ENCODE peak calls at places on chromosomes 16 and 17, in five cellular contexts. K is chondrocyte, M is IMR-90, X is thoracic aorta, H is BE2C. C is an unnamed sample.

GRCh38 chr16:28930652-28931051 is 1.1 kb upstream of the CD19 start:
- DNase-seq in K (no peak), M (no peak), X (no peak), H (no peak), C (no peak)

GRCh38 chr17:79082311-79083190 is 7.9 kb downstream of the ENGASE start:
- DNase-seq in K (peak; percentile 83), M (peak; percentile 19), X (no peak), H (peak; percentile 82), C (peak; percentile 64)

GRCh38 chr16:80852261-80852872 is 48.0 kb upstream of the CDYL2 start:
- DNase-seq in K (no peak), M (peak; percentile 28), X (no peak), H (peak; percentile 6), C (no peak)

GRCh38 chr17:63816669-63817068 is 10.6 kb upstream of the PSMC5 start:
- DNase-seq in K (no peak), M (peak; percentile 81), X (no peak), H (no peak), C (no peak)

GRCh38 chr17:2267354-2267753 is 36.2 kb downstream of the SMG6 start:
- DNase-seq in K (no peak), M (no peak), X (no peak), H (no peak), C (no peak)

GRCh38 chr16:11218324-11218962 is 37.6 kb downstream of the SOCS1 start:
- DNase-seq in K (no peak), M (peak; percentile 25), X (no peak), H (no peak), C (no peak)

GRCh38 chr16:50553182-50553710 is 5.0 kb downstream of the NKD1 start:
- DNase-seq in K (no peak), M (no peak), X (no peak), H (no peak), C (no peak)

GRCh38 chr17:77332034-77332971 is 191.5 kb downstream of the SEC14L1 start:
- DNase-seq in K (peak; percentile 8), M (no peak), X (no peak), H (no peak), C (no peak)

GRCh38 chr16:19073344-19073743 is 5.9 kb downstream of the COQ7 start:
- DNase-seq in K (no peak), M (no peak), X (no peak), H (no peak), C (no peak)

GRCh38 chr17:78645421-78646295 is 68.5 kb upstream of the DNAH17 start:
- DNase-seq in K (no peak), M (peak; percentile 34), X (peak; percentile 28), H (peak; percentile 54), C (no peak)

GRCh38 chr16:25020112-25020591 is 5.0 kb upstream of the ARHGAP17 start:
- DNase-seq in K (no peak), M (no peak), X (no peak), H (no peak), C (no peak)

GRCh38 chr16:75550211-75550662 is 5.8 kb downstream of the TMEM231 start:
- DNase-seq in K (no peak), M (peak; percentile 43), X (no peak), H (peak; percentile 35), C (no peak)

GRCh38 chr16:29972500-29972899 is 1.2 kb upstream of the TAOK2 start:
- DNase-seq in K (no peak), M (no peak), X (no peak), H (no peak), C (no peak)

GRCh38 chr17:4711671-4712111 is 1.3 kb downstream of the ARRB2 start:
- DNase-seq in K (no peak), M (no peak), X (no peak), H (no peak), C (no peak)

GRCh38 chr16:17474037-17474436 is 3.3 kb upstream of the XYLT1 start:
- DNase-seq in K (no peak), M (no peak), X (no peak), H (no peak), C (no peak)

GRCh38 chr16:13503960-13504635 is 415.9 kb upstream of the ERCC4 start:
- DNase-seq in K (no peak), M (no peak), X (no peak), H (no peak), C (no peak)

GRCh38 chr16:1458336-1458976 is 14.1 kb upstream of the CCDC154 start:
- DNase-seq in K (peak; percentile 90), M (peak; percentile 41), X (no peak), H (no peak), C (no peak)

GRCh38 chr17:49551221-49552069 is 24.2 kb upstream of the NXPH3 start:
- DNase-seq in K (no peak), M (no peak), X (no peak), H (no peak), C (no peak)

GRCh38 chr17:58531122-58531521 is 16.7 kb upstream of the MTMR4 start:
- DNase-seq in K (no peak), M (no peak), X (no peak), H (no peak), C (no peak)

GRCh38 chr17:58728831-58729230 is 26.8 kb upstream of the PPM1E start:
- DNase-seq in K (no peak), M (peak; percentile 32), X (no peak), H (no peak), C (no peak)

GRCh38 chr17:78315355-78316114 is 44.3 kb downstream of the SOCS3 start:
- DNase-seq in K (no peak), M (peak; percentile 92), X (peak; percentile 84), H (no peak), C (no peak)

GRCh38 chr16:13439766-13440165 is 480.2 kb upstream of the ERCC4 start:
- DNase-seq in K (no peak), M (no peak), X (no peak), H (no peak), C (no peak)

GRCh38 chr16:27174007-27174406 is 29.3 kb upstream of the KDM8 start:
- DNase-seq in K (no peak), M (no peak), X (no peak), H (peak; percentile 24), C (no peak)

GRCh38 chr17:57114085-57114673 is 29.1 kb downstream of the AKAP1 start:
- DNase-seq in K (no peak), M (peak; percentile 6), X (no peak), H (peak; percentile 69), C (peak; percentile 77)

GRCh38 chr16:77657016-77657415 is 65.3 kb upstream of the NUDT7 start:
- DNase-seq in K (no peak), M (peak; percentile 13), X (no peak), H (peak; percentile 75), C (no peak)

GRCh38 chr17:43753488-43754129 is 5.0 kb downstream of the SOST start:
- DNase-seq in K (no peak), M (peak; percentile 20), X (no peak), H (no peak), C (no peak)

GRCh38 chr17:31425646-31426045 is 34.2 kb downstream of the RAB11FIP4 start:
- DNase-seq in K (peak; percentile 46), M (no peak), X (no peak), H (peak; percentile 53), C (no peak)

GRCh38 chr17:49687878-49688491 is 10.1 kb upstream of the SPOP start:
- DNase-seq in K (peak; percentile 9), M (peak; percentile 61), X (no peak), H (no peak), C (no peak)

GRCh38 chr17:41959336-41960095 is 7.1 kb upstream of the CNP start:
- DNase-seq in K (no peak), M (peak; percentile 66), X (no peak), H (peak; percentile 83), C (peak; percentile 43)

GRCh38 chr17:54968954-54969400 is 412 bp downstream of the STXBP4 start:
- DNase-seq in K (no peak), M (peak; percentile 50), X (no peak), H (no peak), C (no peak)

GRCh38 chr17:54968259-54968953 is at the start of the genes COX11 and STXBP4:
- DNase-seq in K (peak; percentile 97), M (peak; percentile 97), X (peak; percentile 78), H (peak; percentile 94), C (peak; percentile 88)

GRCh38 chr17:54969658-54970572 is 1.4 kb downstream of the STXBP4 start:
- DNase-seq in K (no peak), M (no peak), X (no peak), H (no peak), C (no peak)

GRCh38 chr17:54971147-54971546 is 2.6 kb downstream of the STXBP4 start:
- DNase-seq in K (no peak), M (no peak), X (no peak), H (no peak), C (no peak)

GRCh38 chr17:54967621-54968258 is 714 bp downstream of the COX11 start:
- DNase-seq in K (no peak), M (peak; percentile 27), X (no peak), H (no peak), C (no peak)
- TF ChIP-seq CTCF in K (no peak), M (peak; percentile 28), X (no peak), H (no peak), C (no peak)

GRCh38 chr16:89166696-89167424 is 4.7 kb upstream of the CDH15 start:
- DNase-seq in K (no peak), M (no peak), X (no peak), H (no peak), C (no peak)

GRCh38 chr16:89170346-89171215 is 967 bp upstream of the CDH15 start:
- DNase-seq in K (no peak), M (no peak), X (no peak), H (no peak), C (no peak)

GRCh38 chr16:89167425-89167941 is 4.1 kb upstream of the CDH15 start:
- DNase-seq in K (no peak), M (peak; percentile 59), X (no peak), H (peak; percentile 97), C (peak; percentile 100)

GRCh38 chr16:89169778-89170177 is 1.8 kb upstream of the CDH15 start:
- DNase-seq in K (no peak), M (no peak), X (no peak), H (no peak), C (no peak)

DNA sequence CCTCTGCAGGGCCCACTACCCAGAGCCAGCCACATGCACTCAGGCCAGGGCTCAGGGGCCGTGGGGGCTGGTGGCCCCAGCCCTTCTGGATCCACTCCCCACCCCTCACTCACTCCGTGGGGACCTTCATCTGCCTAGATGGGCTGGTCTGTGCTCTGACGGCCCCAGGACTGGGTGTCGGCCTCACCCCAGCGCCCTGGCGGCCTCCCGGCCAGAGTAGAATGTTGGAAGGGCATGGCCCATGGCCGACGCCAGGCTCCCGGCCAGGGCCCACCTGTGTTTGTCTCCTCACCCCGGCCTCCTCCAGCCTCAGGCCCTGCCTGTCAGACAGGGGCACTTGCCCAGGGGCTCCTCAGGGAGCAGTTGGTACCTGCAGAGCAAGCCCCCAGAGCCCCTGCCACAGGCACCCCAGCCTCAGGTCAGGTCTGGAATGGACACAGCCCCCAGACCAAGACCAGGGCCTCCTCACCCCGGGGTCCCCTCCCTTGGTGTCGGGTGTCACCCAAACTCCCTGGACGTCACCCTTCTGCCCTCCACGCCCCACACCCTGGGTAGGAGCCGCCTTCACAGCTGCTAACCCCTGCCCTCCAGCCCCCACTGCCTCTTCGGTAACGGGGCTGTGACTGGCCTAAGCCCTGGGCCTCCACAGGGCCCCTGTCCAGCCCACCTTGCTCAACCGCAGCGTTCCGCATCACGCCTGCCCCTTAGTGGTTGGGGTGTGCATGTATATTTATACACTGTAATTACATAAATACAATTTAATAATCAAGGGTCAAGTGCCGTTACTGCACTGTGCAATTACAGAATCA is 3.0 kb upstream of the CDH15 start:
- DNase-seq in K (no peak), M (no peak), X (no peak), H (no peak), C (no peak)
- TF ChIP-seq CTCF in K (peak; percentile 18), M (peak; percentile 9), X (no peak), H (peak; percentile 40), C (no peak)

GRCh38 chr16:83954577-83955016 is 1.6 kb downstream of the OSGIN1 start:
- DNase-seq in K (no peak), M (peak; percentile 38), X (peak; percentile 25), H (no peak), C (no peak)
- TF ChIP-seq CTCF in K (no peak), M (no peak), X (no peak), H (no peak), C (no peak)

GRCh38 chr17:14211246-14211645 is 25.4 kb downstream of the CDRT15 start:
- DNase-seq in K (no peak), M (no peak), X (no peak), H (no peak), C (no peak)
- TF ChIP-seq CTCF in K (no peak), M (no peak), X (no peak), H (no peak), C (no peak)